ENCODE peak calls at places on chromosomes 12 and 14, in eight cellular contexts. N is activated CD8-positive, alpha-beta T cell treated with anti-CD3 and anti-CD28 coated beads, Interleukin-2, amount 10 ng/mL, durations not matched to agents 7 days and 5 days; G is NCI-H1417; R is kidney glomerular epithelial cell; U is psoas muscle; Y is stimulated activated CD8-positive, alpha-beta memory T cell treated with anti-CD3 and anti-CD28 coated beads, Interleukin-12 subunit alpha, Interleukin-12 subunit beta, amount 100 ng/mL, for 4 hours; O is activated naive CD4-positive, alpha-beta T cell treated with Interleukin-2 at 50 U/mL for 16 hours; H is ovary. E is an unnamed sample.

GRCh38 chr12:110888256-110888991 is 32.0 kb downstream of the MYL2 start:
- DNase-seq in N (no peak), G (no peak), R (no peak), U (no peak), Y (no peak), O (no peak), H (no peak), E (no peak)

GRCh38 chr14:104794099-104794498 is 1.4 kb downstream of the AKT1 start:
- DNase-seq in N (peak; percentile 70), G (no peak), R (no peak), U (peak; percentile 59), Y (no peak), O (peak; percentile 42), H (no peak), E (no peak)

GRCh38 chr12:89339531-89339930 is 12.8 kb downstream of the DUSP6 start:
- DNase-seq in N (no peak), G (no peak), R (no peak), U (no peak), Y (no peak), O (no peak), H (no peak), E (no peak)

GRCh38 chr12:69987453-69988102 is 162.6 kb downstream of the MYRFL start:
- DNase-seq in N (no peak), G (no peak), R (peak; percentile 91), U (no peak), Y (no peak), O (no peak), H (no peak), E (peak; percentile 71)

GRCh38 chr12:57166971-57167371 is 19.6 kb upstream of the LRP1-AS start:
- DNase-seq in N (no peak), G (no peak), R (peak; percentile 45), U (no peak), Y (no peak), O (peak; percentile 45), H (peak; percentile 32), E (no peak)

GRCh38 chr14:103372552-103373304 is 12.5 kb upstream of the MARK3 start:
- DNase-seq in N (no peak), G (no peak), R (peak; percentile 82), U (peak; percentile 57), Y (no peak), O (no peak), H (no peak), E (peak; percentile 86)

GRCh38 chr14:63986789-63987533 is 134.2 kb downstream of the SYNE2 start:
- DNase-seq in N (no peak), G (peak; percentile 10), R (peak; percentile 51), U (no peak), Y (no peak), O (no peak), H (no peak), E (peak; percentile 72)

GRCh38 chr12:65293735-65294134 is 15.3 kb downstream of the MSRB3 start:
- DNase-seq in N (no peak), G (no peak), R (no peak), U (no peak), Y (no peak), O (no peak), H (no peak), E (no peak)

GRCh38 chr12:22576473-22576872 is 32.1 kb upstream of the C2CD5 start:
- DNase-seq in N (no peak), G (no peak), R (no peak), U (no peak), Y (no peak), O (no peak), H (no peak), E (no peak)

GRCh38 chr12:68790081-68790951 is 17.7 kb upstream of the MDM2 start:
- DNase-seq in N (no peak), G (no peak), R (no peak), U (no peak), Y (no peak), O (no peak), H (no peak), E (no peak)

GRCh38 chr12:124928095-124928911 is 13.9 kb upstream of the UBC start:
- DNase-seq in N (peak; percentile 46), G (no peak), R (no peak), U (peak; percentile 85), Y (no peak), O (peak; percentile 37), H (peak; percentile 77), E (peak; percentile 81)

GRCh38 chr12:57031228-57031670 is 14.9 kb upstream of the TAC3 start:
- DNase-seq in N (peak; percentile 46), G (peak; percentile 75), R (no peak), U (no peak), Y (no peak), O (no peak), H (no peak), E (peak; percentile 54)

GRCh38 chr14:20631821-20632389 is 9.6 kb downstream of the OR6S1 start:
- DNase-seq in N (no peak), G (no peak), R (peak; percentile 13), U (peak; percentile 77), Y (no peak), O (no peak), H (peak; percentile 84), E (no peak)

GRCh38 chr12:51217133-51217967 is 512 bp downstream of the POU6F1 start:
- DNase-seq in N (peak; percentile 47), G (peak; percentile 30), R (no peak), U (peak; percentile 61), Y (peak; percentile 32), O (peak; percentile 51), H (peak; percentile 74), E (peak; percentile 53)

GRCh38 chr12:79420146-79420618 is 270.6 kb downstream of the PAWR start:
- DNase-seq in N (no peak), G (no peak), R (peak; percentile 94), U (no peak), Y (no peak), O (no peak), H (no peak), E (peak; percentile 40)

GRCh38 chr14:36582874-36583241 is 444 bp upstream of the NKX2-8 start:
- DNase-seq in N (no peak), G (no peak), R (no peak), U (no peak), Y (no peak), O (no peak), H (no peak), E (no peak)

GRCh38 chr12:31518680-31519227 is 72.2 kb downstream of the DENND5B start:
- DNase-seq in N (no peak), G (no peak), R (peak; percentile 94), U (no peak), Y (no peak), O (no peak), H (peak; percentile 61), E (peak; percentile 83)

GRCh38 chr12:102437511-102437910 is 42.9 kb downstream of the IGF1 start:
- DNase-seq in N (no peak), G (no peak), R (no peak), U (no peak), Y (no peak), O (no peak), H (no peak), E (no peak)

GRCh38 chr12:57240926-57241555 is 9.9 kb downstream of the STAC3 start:
- DNase-seq in N (no peak), G (no peak), R (no peak), U (peak; percentile 33), Y (no peak), O (peak; percentile 30), H (no peak), E (no peak)

GRCh38 chr14:71551291-71551955 is 380.8 kb upstream of the RGS6 start:
- DNase-seq in N (no peak), G (no peak), R (peak; percentile 52), U (no peak), Y (no peak), O (no peak), H (no peak), E (no peak)

GRCh38 chr12:118495296-118495695 is 118.9 kb downstream of the SUDS3 start:
- DNase-seq in N (no peak), G (no peak), R (no peak), U (no peak), Y (no peak), O (no peak), H (no peak), E (no peak)

GRCh38 chr14:48027115-48027514 is 351.7 kb upstream of the MDGA2 start:
- DNase-seq in N (no peak), G (no peak), R (no peak), U (no peak), Y (no peak), O (no peak), H (no peak), E (no peak)

GRCh38 chr12:23686095-23686494 is 263.4 kb downstream of the SOX5 start:
- DNase-seq in N (no peak), G (no peak), R (no peak), U (no peak), Y (no peak), O (no peak), H (no peak), E (no peak)

GRCh38 chr12:107152331-107152730 is 59.0 kb upstream of the CRY1 start:
- DNase-seq in N (no peak), G (no peak), R (no peak), U (no peak), Y (no peak), O (no peak), H (no peak), E (no peak)

GRCh38 chr12:69701821-69702220 is 2.7 kb upstream of the BEST3 start:
- DNase-seq in N (no peak), G (no peak), R (no peak), U (no peak), Y (no peak), O (no peak), H (no peak), E (no peak)

GRCh38 chr12:89880695-89881350 is 172.2 kb upstream of the ATP2B1 start:
- DNase-seq in N (peak; percentile 79), G (no peak), R (no peak), U (no peak), Y (no peak), O (peak; percentile 24), H (no peak), E (no peak)

GRCh38 chr12:65232490-65233077 is 45.9 kb upstream of the MSRB3 start:
- DNase-seq in N (no peak), G (peak; percentile 12), R (peak; percentile 11), U (no peak), Y (no peak), O (no peak), H (no peak), E (peak; percentile 9)

GRCh38 chr12:91818236-91819131 is 327.2 kb downstream of the BTG1 start:
- DNase-seq in N (no peak), G (peak; percentile 27), R (peak; percentile 3), U (no peak), Y (no peak), O (no peak), H (no peak), E (no peak)

GRCh38 chr14:32820182-32820581 is 118.5 kb upstream of the NPAS3 start:
- DNase-seq in N (no peak), G (no peak), R (no peak), U (no peak), Y (no peak), O (no peak), H (no peak), E (no peak)

GRCh38 chr14:106840258-106840657 is 1313.9 kb downstream of the TMEM121 start:
- DNase-seq in N (peak; percentile 59), G (peak; percentile 48), R (no peak), U (no peak), Y (no peak), O (no peak), H (no peak), E (no peak)

GRCh38 chr12:5507944-5508343 is 76.0 kb downstream of the NTF3 start:
- DNase-seq in N (no peak), G (no peak), R (no peak), U (no peak), Y (no peak), O (no peak), H (no peak), E (no peak)

GRCh38 chr14:58755026-58755929 is 117.5 kb downstream of the DACT1 start:
- DNase-seq in N (no peak), G (peak; percentile 62), R (no peak), U (no peak), Y (no peak), O (no peak), H (no peak), E (no peak)

GRCh38 chr12:26056335-26056734 is 68.5 kb downstream of the BHLHE41 start:
- DNase-seq in N (no peak), G (no peak), R (peak; percentile 71), U (no peak), Y (no peak), O (no peak), H (no peak), E (no peak)

GRCh38 chr14:101988377-101988776 is 24.0 kb downstream of the DYNC1H1 start:
- DNase-seq in N (no peak), G (no peak), R (no peak), U (no peak), Y (no peak), O (no peak), H (no peak), E (no peak)

E was measured in HTR-8/SVneo.